ENCODE peak calls at places on chromosomes 5 and 9, in five cellular contexts. Q, L, A, O and K are unnamed samples.

GRCh38 chr5:148807845-148808244 is 18.6 kb upstream of the ADRB2 start:
- DNase-seq in O (no peak), Q (no peak), A (no peak), L (no peak), K (no peak)

GRCh38 chr5:151157426-151158286 is at the start of gene ANXA6:
- DNase-seq in A (peak; percentile 77), O (peak; percentile 58), L (peak; percentile 87), Q (peak; percentile 96), K (peak; percentile 71)

GRCh38 chr9:133488686-133489252 is 9.9 kb upstream of the SLC2A6 start:
- DNase-seq in A (no peak), O (no peak), L (no peak), Q (no peak), K (no peak)

GRCh38 chr5:175378444-175379028 is 65.4 kb downstream of the DRD1 start:
- DNase-seq in O (no peak), L (no peak), A (no peak), Q (no peak), K (no peak)

GRCh38 chr5:41256400-41256799 is 43.1 kb upstream of the C6 start:
- DNase-seq in O (no peak), A (no peak), Q (no peak), L (no peak), K (no peak)

GRCh38 chr5:73298251-73299016 is 125.4 kb downstream of the TMEM174 start:
- DNase-seq in A (no peak), L (no peak), Q (no peak), O (no peak), K (no peak)

GRCh38 chr9:129489838-129490582 is 130.9 kb downstream of the C9orf50 start:
- DNase-seq in Q (no peak), L (no peak), A (peak; percentile 54), O (no peak), K (peak; percentile 87)

GRCh38 chr9:133359420-133360175 is 3.2 kb downstream of the SURF2 start:
- DNase-seq in O (no peak), L (no peak), A (peak; percentile 42), Q (peak; percentile 62), K (peak; percentile 39)

GRCh38 chr9:8078641-8079140 is 279.1 kb upstream of the DMAC1 start:
- DNase-seq in A (no peak), Q (no peak), O (no peak), L (no peak), K (no peak)

GRCh38 chr5:177482359-177482795 is 8.9 kb upstream of the DBN1 start:
- DNase-seq in O (no peak), Q (no peak), L (no peak), A (no peak), K (no peak)

GRCh38 chr9:99326112-99326916 is 104.2 kb downstream of the SEC61B start:
- DNase-seq in Q (peak; percentile 19), A (no peak), O (no peak), L (no peak), K (no peak)

GRCh38 chr9:85859751-85860150 is 81.2 kb upstream of the NAA35 start:
- DNase-seq in L (no peak), Q (no peak), O (no peak), A (no peak), K (no peak)

GRCh38 chr5:55509768-55510522 is 24.8 kb downstream of the PLPP1 start:
- DNase-seq in L (no peak), O (no peak), Q (no peak), A (no peak), K (no peak)

GRCh38 chr5:13659391-13659790 is 285.1 kb downstream of the DNAH5 start:
- DNase-seq in O (no peak), A (no peak), Q (no peak), L (no peak), K (no peak)

GRCh38 chr9:132249123-132249522 is 87.3 kb downstream of the NTNG2 start:
- DNase-seq in A (peak; percentile 99), Q (no peak), O (no peak), L (no peak), K (no peak)

GRCh38 chr9:14245901-14246525 is 67.9 kb downstream of the NFIB start:
- DNase-seq in O (no peak), A (no peak), Q (no peak), L (no peak), K (no peak)

GRCh38 chr5:159199225-159199624 is 10.1 kb downstream of the RNF145 start:
- DNase-seq in A (no peak), L (no peak), Q (no peak), O (no peak), K (no peak)

GRCh38 chr5:56278267-56278826 is 45.2 kb upstream of the ANKRD55 start:
- DNase-seq in Q (no peak), L (no peak), A (no peak), O (no peak), K (no peak)

GRCh38 chr5:71861682-71862457 is 142.8 kb downstream of the CARTPT start:
- DNase-seq in O (no peak), Q (no peak), L (no peak), A (no peak), K (no peak)

GRCh38 chr5:172180936-172181335 is 7.1 kb downstream of the STK10 start:
- DNase-seq in A (no peak), L (no peak), O (no peak), Q (no peak), K (peak; percentile 79)

GRCh38 chr9:71249729-71250317 is 128.4 kb upstream of the TRPM3 start:
- DNase-seq in O (no peak), L (peak; percentile 91), A (peak; percentile 31), Q (peak; percentile 60), K (no peak)

GRCh38 chr9:100697339-100697738 is 119.5 kb downstream of the CAVIN4 start:
- DNase-seq in L (no peak), O (no peak), Q (no peak), A (no peak), K (no peak)

GRCh38 chr5:95244479-95244878 is 40.4 kb downstream of the MCTP1 start:
- DNase-seq in O (no peak), Q (no peak), L (no peak), A (no peak), K (no peak)

GRCh38 chr9:98838155-98838904 is 30.9 kb downstream of the GALNT12 start:
- DNase-seq in A (no peak), Q (no peak), L (no peak), O (no peak), K (no peak)

GRCh38 chr5:142725231-142726187 is 39.6 kb upstream of the FGF1 start:
- DNase-seq in O (no peak), L (no peak), A (no peak), Q (no peak), K (no peak)

GRCh38 chr5:125422342-125422741 is 675.9 kb upstream of the ZNF608 start:
- DNase-seq in L (no peak), Q (no peak), O (no peak), A (no peak), K (no peak)